ENCODE peak calls at places on chromosomes 5 and 9, in seven cellular contexts. D is kidney epithelial cell; T is activated CD4-positive, alpha-beta T cell treated with anti-CD3 and anti-CD28 coated beads for 24 hours; C is stimulated activated CD4-positive, alpha-beta T cell treated with anti-CD3 and anti-CD28 coated beads, TNF-alpha, amount 100 ng/mL, for 48 hours; N is T-helper 9 cell; R is NCI-H524; A is RWPE1. H is an unnamed sample.

GRCh38 chr5:96868603-96869371 is 7.5 kb upstream of the ERAP2 start:
- DNase-seq in C (no peak), R (peak; percentile 10), N (no peak), A (peak; percentile 68), D (no peak), T (no peak), H (peak; percentile 81)

GRCh38 chr5:124860271-124860670 is 113.8 kb upstream of the ZNF608 start:
- DNase-seq in R (no peak), D (no peak), A (no peak), C (no peak), N (no peak), T (no peak), H (no peak)

GRCh38 chr5:67431191-67431590 is 234.6 kb upstream of the CD180 start:
- DNase-seq in R (no peak), T (no peak), D (no peak), C (no peak), N (no peak), A (peak; percentile 14), H (no peak)

GRCh38 chr5:56676091-56676768 is 139.1 kb upstream of the MAP3K1 start:
- DNase-seq in N (no peak), R (no peak), D (no peak), A (peak; percentile 34), C (no peak), T (no peak), H (no peak)

GRCh38 chr9:134546231-134546731 is 95.3 kb upstream of the COL5A1 start:
- DNase-seq in A (no peak), N (no peak), T (no peak), D (no peak), R (no peak), C (no peak), H (no peak)

GRCh38 chr5:119031905-119032304 is 39.0 kb upstream of the DMXL1 start:
- DNase-seq in R (no peak), C (peak; percentile 10), N (no peak), A (no peak), D (peak; percentile 12), T (no peak), H (no peak)

GRCh38 chr5:78594946-78595921 is 53.3 kb downstream of the LHFPL2 start:
- DNase-seq in T (no peak), C (no peak), N (no peak), R (no peak), A (peak; percentile 96), D (peak; percentile 98), H (no peak)

GRCh38 chr9:14198544-14199510 is 115.1 kb downstream of the NFIB start:
- DNase-seq in T (no peak), C (no peak), R (no peak), N (no peak), A (no peak), D (no peak), H (peak; percentile 98)

GRCh38 chr5:1735320-1735970 is 64.2 kb downstream of the MRPL36 start:
- DNase-seq in T (no peak), R (no peak), C (no peak), A (no peak), N (no peak), D (no peak), H (no peak)

GRCh38 chr5:173655196-173655797 is 38.8 kb upstream of the BOD1 start:
- DNase-seq in D (no peak), R (no peak), A (no peak), C (no peak), N (no peak), T (no peak), H (no peak)

GRCh38 chr9:95415158-95415557 is 97.6 kb upstream of the FANCC start:
- DNase-seq in D (no peak), N (no peak), R (no peak), A (no peak), C (no peak), T (no peak), H (no peak)

GRCh38 chr5:16806691-16807433 is 129.2 kb downstream of the MYO10 start:
- DNase-seq in A (no peak), C (no peak), R (peak; percentile 47), T (no peak), D (no peak), N (no peak), H (no peak)

GRCh38 chr5:13339022-13339421 is 605.5 kb downstream of the DNAH5 start:
- DNase-seq in C (no peak), A (no peak), T (no peak), R (no peak), N (no peak), D (no peak), H (no peak)

GRCh38 chr5:157748740-157749461 is 5.4 kb downstream of the LSM11 start:
- DNase-seq in A (peak; percentile 64), R (no peak), D (peak; percentile 10), T (no peak), C (no peak), N (no peak), H (no peak)

GRCh38 chr9:30198463-30199309 is 2185.8 kb upstream of the ACO1 start:
- DNase-seq in R (no peak), A (no peak), N (no peak), D (no peak), C (no peak), T (no peak), H (no peak)

GRCh38 chr9:128081052-128081451 is 13.0 kb downstream of the SLC25A25 start:
- DNase-seq in N (no peak), R (no peak), T (no peak), C (no peak), A (no peak), D (no peak), H (no peak)

GRCh38 chr9:136762915-136763648 is 1.2 kb downstream of the LCN15 start:
- DNase-seq in A (peak; percentile 73), D (no peak), N (peak; percentile 26), R (no peak), C (peak; percentile 64), T (peak; percentile 40), H (peak; percentile 30)

GRCh38 chr9:116151966-116152381 is 1.6 kb upstream of the PAPPA start:
- DNase-seq in C (no peak), N (no peak), R (no peak), D (no peak), T (no peak), A (no peak), H (no peak)

GRCh38 chr9:131885144-131885609 is 145.3 kb upstream of the RAPGEF1 start:
- DNase-seq in C (no peak), D (no peak), T (no peak), N (no peak), A (no peak), R (peak; percentile 93), H (no peak)

GRCh38 chr9:14250779-14251145 is 63.2 kb downstream of the NFIB start:
- DNase-seq in D (no peak), T (no peak), N (no peak), C (no peak), R (no peak), A (no peak), H (no peak)

GRCh38 chr9:76394896-76395244 is 644 bp upstream of the RFK start:
- DNase-seq in C (peak; percentile 50), R (peak; percentile 1), T (peak; percentile 23), N (peak; percentile 35), A (peak; percentile 34), D (no peak), H (peak; percentile 78)

GRCh38 chr5:16534280-16534679 is 68.7 kb upstream of the ZNF622 start:
- DNase-seq in N (no peak), R (no peak), T (no peak), A (no peak), C (no peak), D (no peak), H (no peak)

GRCh38 chr9:136345281-136346156 is 18.0 kb downstream of the DNLZ start:
- DNase-seq in A (no peak), R (no peak), C (no peak), D (no peak), T (no peak), N (no peak), H (peak; percentile 69)

GRCh38 chr5:120452471-120452870 is 11.6 kb upstream of the PRR16 start:
- DNase-seq in D (no peak), R (no peak), N (no peak), T (no peak), A (no peak), C (no peak), H (no peak)

GRCh38 chr5:147876141-147876540 is 2.4 kb upstream of the SCGB3A2 start:
- DNase-seq in A (no peak), N (no peak), C (no peak), R (no peak), D (no peak), T (no peak), H (no peak)

GRCh38 chr9:83544002-83544698 is 5.9 kb upstream of the FRMD3 start:
- DNase-seq in D (peak; percentile 44), C (no peak), A (peak; percentile 36), T (no peak), N (no peak), R (no peak), H (peak; percentile 6)

GRCh38 chr5:26482817-26483375 is 555.5 kb downstream of the CDH9 start:
- DNase-seq in D (peak; percentile 1), A (peak; percentile 63), T (no peak), R (peak; percentile 48), N (no peak), C (no peak), H (peak; percentile 38)

GRCh38 chr9:108056805-108057386 is 567.3 kb upstream of the KLF4 start:
- DNase-seq in D (peak; percentile 49), R (no peak), T (no peak), C (no peak), N (no peak), A (peak; percentile 91), H (no peak)

GRCh38 chr5:36276864-36277263 is 24.8 kb downstream of the RANBP3L start:
- DNase-seq in A (no peak), T (no peak), C (no peak), N (no peak), D (no peak), R (no peak), H (peak; percentile 93)

GRCh38 chr5:140108093-140109049 is 5.5 kb upstream of the PURA start:
- DNase-seq in N (peak; percentile 17), D (no peak), R (no peak), A (peak; percentile 53), T (peak; percentile 7), C (peak; percentile 16), H (peak; percentile 55)

H was measured in G401.